ENCODE peak calls at places on chromosomes 16 and 17, in eight cellular contexts. L is NB4, W is HCT116, P is adrenal gland, I is lower leg skin, C is suprapubic skin, J is IMR-90, Y is esophagus squamous epithelium. D is an unnamed sample.

GRCh38 chr16:26668026-26668425 is 398.7 kb upstream of the C16orf82 start:
- DNase-seq in P (no peak), J (no peak), I (no peak), Y (no peak), C (no peak), W (no peak), L (no peak), D (no peak)

GRCh38 chr17:78315355-78316114 is 44.3 kb downstream of the SOCS3 start:
- DNase-seq in J (peak), P (peak), I (peak), W (peak), Y (no peak), C (peak), L (peak), D (peak)

GRCh38 chr16:23016372-23016771 is 132.9 kb downstream of the USP31 start:
- DNase-seq in J (no peak), P (no peak), W (no peak), Y (no peak), L (peak), I (no peak), C (no peak), D (no peak)

GRCh38 chr16:1745181-1745899 is 26.0 kb downstream of the NME3 start:
- DNase-seq in C (no peak), W (no peak), L (no peak), P (no peak), Y (no peak), J (peak), I (no peak), D (no peak)

GRCh38 chr17:67770539-67770938 is 52.8 kb downstream of the NOL11 start:
- DNase-seq in L (no peak), I (no peak), Y (no peak), C (no peak), W (no peak), J (no peak), P (no peak), D (no peak)

GRCh38 chr16:87707714-87708113 is 58.1 kb downstream of the KLHDC4 start:
- DNase-seq in J (no peak), P (no peak), I (no peak), W (no peak), L (no peak), C (no peak), Y (no peak), D (no peak)

GRCh38 chr16:50694206-50694605 is 800 bp downstream of the NOD2 start:
- DNase-seq in P (no peak), I (no peak), C (no peak), L (no peak), W (no peak), J (no peak), Y (no peak), D (no peak)

GRCh38 chr17:20074489-20074888 is 65.3 kb downstream of the SPECC1 start:
- DNase-seq in C (no peak), I (no peak), J (no peak), L (peak), W (no peak), Y (no peak), P (no peak), D (no peak)

GRCh38 chr17:82382933-82383255 is 11.3 kb downstream of the UTS2R start:
- DNase-seq in W (no peak), P (no peak), Y (no peak), J (no peak), C (no peak), I (no peak), L (no peak), D (peak)

GRCh38 chr17:17648762-17649161 is 32.5 kb upstream of the RAI1 start:
- DNase-seq in J (no peak), L (no peak), P (no peak), Y (no peak), I (no peak), C (no peak), W (no peak), D (peak)

GRCh38 chr17:42018339-42018738 is 1.1 kb upstream of the DNAJC7 start:
- DNase-seq in W (no peak), P (no peak), C (no peak), J (no peak), I (no peak), L (peak), Y (no peak), D (no peak)

GRCh38 chr17:76878568-76878967 is 10.4 kb downstream of the MGAT5B start:
- DNase-seq in L (no peak), Y (no peak), J (no peak), P (no peak), W (no peak), C (no peak), I (no peak), D (no peak)

GRCh38 chr17:2814049-2814448 is 17.8 kb downstream of the RAP1GAP2 start:
- DNase-seq in J (no peak), Y (no peak), P (no peak), I (no peak), L (no peak), C (no peak), W (no peak), D (no peak)

GRCh38 chr16:11355862-11356261 is 10.6 kb downstream of the RMI2 start:
- DNase-seq in P (no peak), L (no peak), C (no peak), I (no peak), J (no peak), W (no peak), Y (no peak), D (no peak)

GRCh38 chr17:74202879-74203432 is 522 bp upstream of the RPL38 start:
- DNase-seq in Y (no peak), I (no peak), J (no peak), P (no peak), L (no peak), C (no peak), W (no peak), D (no peak)

GRCh38 chr17:27545562-27546229 is 85.3 kb upstream of the LGALS9 start:
- DNase-seq in C (no peak), I (no peak), J (peak), Y (no peak), W (no peak), L (no peak), P (peak), D (no peak)

GRCh38 chr16:3171855-3172593 is 16.0 kb upstream of the OR1F1 start:
- DNase-seq in C (no peak), Y (no peak), I (no peak), L (peak), P (peak), W (no peak), J (peak), D (no peak)

GRCh38 chr16:9033125-9033830 is 58.2 kb upstream of the HAPSTR1 start:
- DNase-seq in Y (no peak), W (peak), L (peak), C (no peak), I (no peak), P (peak), J (peak), D (peak)

GRCh38 chr16:83098536-83098935 is 471.8 kb downstream of the CDH13 start:
- DNase-seq in Y (no peak), W (no peak), I (no peak), C (no peak), L (no peak), P (no peak), J (no peak), D (no peak)

DNA sequence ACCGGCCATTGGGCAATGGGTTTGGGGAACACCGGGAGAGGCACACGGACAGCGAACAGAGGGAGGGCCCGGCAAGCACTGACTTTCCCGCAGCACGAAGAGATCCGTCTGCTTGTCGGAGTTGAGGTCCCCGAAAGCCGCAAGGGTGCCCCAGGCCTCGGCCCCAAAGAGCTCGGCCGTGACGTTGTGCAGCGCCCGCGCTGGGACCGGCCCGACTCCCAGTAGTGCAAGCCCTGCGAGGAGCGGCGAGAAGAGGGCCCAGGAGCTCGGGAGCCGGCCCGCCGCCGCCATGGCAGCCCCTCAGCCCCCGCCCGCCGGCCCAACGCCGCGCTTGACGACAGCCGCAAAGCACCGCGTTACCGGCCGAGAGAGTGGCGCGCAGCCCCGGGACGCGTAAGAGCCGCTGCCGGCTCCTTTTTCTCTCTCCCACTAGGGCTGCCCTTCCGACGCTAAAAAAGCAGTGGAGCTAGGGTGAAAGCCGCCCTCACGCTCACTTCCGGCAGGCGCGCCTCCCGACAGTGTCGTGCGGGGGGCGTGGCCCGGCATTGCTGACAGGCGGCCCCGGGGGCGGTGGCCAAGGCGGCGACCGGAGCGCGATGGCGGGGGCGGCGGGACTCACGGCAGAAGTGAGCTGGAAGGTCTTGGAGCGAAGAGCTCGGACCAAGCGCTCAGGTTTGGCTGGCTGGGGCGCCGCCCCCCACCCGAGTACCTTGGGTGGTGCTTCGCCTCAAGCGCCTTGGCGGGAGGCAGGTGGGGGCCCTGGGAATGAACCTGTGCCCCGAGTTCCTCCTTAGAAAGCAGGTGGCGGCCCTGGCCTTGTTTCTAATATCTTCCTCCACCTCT is at the start of the genes ITFG1 and PHKB:
- DNase-seq in I (peak), P (peak), L (peak), J (peak), C (peak), W (peak), Y (peak), D (peak)
- TF ChIP-seq CTCF in I (no peak), P (no peak), L (no peak), J (peak), C (no peak), W (no peak), Y (no peak), D (peak)

GRCh38 chr17:31572341-31572740 is 180.9 kb downstream of the RAB11FIP4 start:
- DNase-seq in L (no peak), P (no peak), W (no peak), I (no peak), C (no peak), Y (no peak), J (no peak), D (no peak)

GRCh38 chr17:31570231-31570630 is 178.8 kb downstream of the RAB11FIP4 start:
- DNase-seq in C (no peak), L (no peak), I (no peak), W (no peak), P (no peak), Y (no peak), J (no peak), D (no peak)

GRCh38 chr17:31573047-31573446 is 181.6 kb downstream of the RAB11FIP4 start:
- DNase-seq in W (no peak), C (no peak), I (no peak), Y (no peak), L (no peak), J (no peak), P (no peak), D (no peak)

GRCh38 chr17:31573861-31574260 is 182.4 kb downstream of the RAB11FIP4 start:
- DNase-seq in I (no peak), Y (no peak), W (no peak), J (no peak), P (no peak), L (no peak), C (no peak), D (no peak)

DNA sequence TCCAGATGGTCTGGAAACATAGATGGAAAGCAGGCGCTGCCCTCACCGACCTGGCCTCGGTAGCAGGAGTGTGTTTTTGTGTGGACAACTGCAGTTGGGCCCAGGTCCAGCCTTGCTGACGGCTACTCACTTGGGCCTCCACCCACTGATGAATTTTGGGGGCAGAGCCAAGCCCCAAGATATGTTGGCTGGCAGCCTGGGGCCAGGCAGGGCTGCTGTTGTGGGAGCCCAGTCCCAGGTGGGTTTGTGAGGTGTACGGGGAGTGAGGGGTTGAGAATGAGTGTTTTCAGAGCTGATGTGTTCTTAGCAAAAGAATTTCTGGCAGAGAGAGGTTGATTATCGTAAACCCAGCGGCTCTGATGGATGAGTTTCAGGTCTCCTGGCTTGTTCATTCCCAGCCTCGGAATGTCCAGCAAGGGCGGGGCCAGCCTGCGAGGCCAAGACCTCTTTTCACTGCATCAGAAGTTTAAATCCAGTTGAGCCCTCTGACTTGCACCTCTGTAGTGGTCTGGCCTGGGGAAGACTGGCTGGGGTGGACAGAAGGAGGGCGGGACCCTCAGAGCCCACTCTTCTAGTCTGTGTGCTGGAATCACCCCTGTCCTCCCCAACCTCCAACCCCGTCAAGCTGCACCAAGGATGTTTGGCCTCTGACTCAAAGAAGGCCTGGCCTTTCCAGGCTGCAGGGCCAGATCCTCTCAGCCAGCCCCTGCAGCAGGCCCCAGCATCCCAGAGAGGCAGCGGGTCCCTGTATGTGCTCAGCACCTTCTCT is 179.8 kb downstream of the RAB11FIP4 start:
- DNase-seq in J (peak), Y (no peak), C (no peak), L (no peak), I (no peak), W (no peak), P (peak), D (peak)
- TF ChIP-seq POLR2A in J (peak), Y (no peak), C (no peak), L (no peak), I (no peak), W (no peak), P (no peak), D (no peak)

GRCh38 chr17:28906276-28907051 is 3.6 kb upstream of the DHRS13 start:
- DNase-seq in W (no peak), C (no peak), Y (no peak), J (no peak), P (no peak), I (no peak), L (no peak), D (no peak)

GRCh38 chr17:28907709-28908475 is 5.0 kb upstream of the DHRS13 start:
- DNase-seq in C (no peak), W (no peak), Y (no peak), I (no peak), P (no peak), L (no peak), J (peak), D (no peak)

GRCh38 chr17:28907052-28907438 is 4.2 kb upstream of the DHRS13 start:
- DNase-seq in J (no peak), P (no peak), L (no peak), Y (no peak), W (no peak), I (no peak), C (no peak), D (no peak)

GRCh38 chr17:28910534-28910933 is 7.7 kb upstream of the DHRS13 start:
- DNase-seq in W (no peak), J (no peak), L (no peak), C (no peak), Y (no peak), P (no peak), I (no peak), D (no peak)

DNA sequence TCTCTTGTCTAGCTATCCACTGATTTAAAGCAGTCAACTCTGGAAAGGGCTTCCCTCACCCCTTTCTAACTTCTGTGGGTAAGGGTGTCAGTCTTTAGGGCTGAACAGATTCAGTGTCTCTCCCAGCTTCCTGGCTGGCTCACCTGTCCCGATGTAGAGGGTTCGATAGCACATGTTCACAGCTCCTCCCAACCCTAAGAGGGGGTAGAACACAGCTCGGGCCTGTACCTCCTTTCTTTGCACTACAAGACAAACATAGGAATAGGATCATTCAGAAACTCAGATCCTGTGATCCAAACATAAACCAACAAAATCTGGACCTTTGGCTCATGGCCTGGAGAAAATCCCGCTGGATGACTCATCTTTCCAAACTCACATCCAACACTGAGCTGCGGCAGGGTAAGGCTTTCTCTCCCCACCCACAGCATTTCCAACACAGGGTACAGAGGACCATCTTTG is 5.8 kb upstream of the DHRS13 start:
- DNase-seq in Y (no peak), P (peak), C (no peak), L (no peak), J (peak), W (no peak), I (peak), D (peak)
- TF ChIP-seq CTCF in Y (no peak), P (no peak), C (no peak), L (no peak), J (no peak), W (no peak), I (no peak), D (no peak)

DNA sequence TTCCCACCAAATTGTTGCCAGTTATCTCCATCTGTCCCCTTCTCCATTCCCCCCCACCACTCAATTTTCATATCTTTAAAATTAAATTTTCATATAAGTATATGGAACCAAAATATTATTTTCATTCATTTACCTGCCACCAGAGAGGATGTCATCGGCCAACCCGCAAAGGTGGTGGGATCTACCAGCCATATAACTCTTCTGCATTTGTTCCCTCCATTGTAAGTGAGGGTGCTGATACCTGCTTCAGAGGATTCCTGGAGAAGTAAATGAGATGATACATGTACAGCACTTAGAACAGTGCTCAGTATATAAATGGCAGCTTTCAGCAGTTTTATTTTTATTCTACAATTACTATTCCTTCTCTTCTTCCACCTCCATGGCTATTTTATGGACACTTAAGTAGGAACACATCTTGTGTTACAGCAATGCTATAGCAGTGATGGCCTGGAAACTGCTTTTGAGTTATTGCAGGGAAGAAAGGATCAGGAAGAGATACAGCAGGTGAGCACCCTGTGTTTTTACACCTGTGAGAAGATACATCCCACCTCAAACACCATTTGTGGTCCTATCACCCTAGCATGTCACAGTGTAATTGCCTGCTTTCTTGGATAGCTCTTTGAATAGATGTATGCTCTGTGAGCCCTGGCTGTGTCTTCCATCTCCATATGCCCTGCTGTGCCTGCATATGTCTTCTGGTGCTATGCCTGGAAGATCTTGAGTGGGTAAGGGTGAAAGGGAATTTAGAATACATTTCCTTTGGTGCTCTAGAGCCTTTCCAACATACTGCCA is 15.2 kb downstream of the HLF start:
- DNase-seq in I (no peak), C (no peak), P (no peak), L (no peak), J (no peak), W (no peak), Y (no peak), D (no peak)
- TF ChIP-seq POLR2A in I (no peak), C (no peak), P (no peak), L (no peak), J (no peak), W (no peak), Y (no peak), D (no peak)

GRCh38 chr16:47132310-47132709 is 11.4 kb downstream of the NETO2 start:
- DNase-seq in L (no peak), W (no peak), J (peak), I (no peak), C (no peak), Y (no peak), P (no peak), D (no peak)
- TF ChIP-seq CTCF in L (no peak), W (peak), J (no peak), I (no peak), C (no peak), Y (no peak), P (no peak), D (no peak)

DNA sequence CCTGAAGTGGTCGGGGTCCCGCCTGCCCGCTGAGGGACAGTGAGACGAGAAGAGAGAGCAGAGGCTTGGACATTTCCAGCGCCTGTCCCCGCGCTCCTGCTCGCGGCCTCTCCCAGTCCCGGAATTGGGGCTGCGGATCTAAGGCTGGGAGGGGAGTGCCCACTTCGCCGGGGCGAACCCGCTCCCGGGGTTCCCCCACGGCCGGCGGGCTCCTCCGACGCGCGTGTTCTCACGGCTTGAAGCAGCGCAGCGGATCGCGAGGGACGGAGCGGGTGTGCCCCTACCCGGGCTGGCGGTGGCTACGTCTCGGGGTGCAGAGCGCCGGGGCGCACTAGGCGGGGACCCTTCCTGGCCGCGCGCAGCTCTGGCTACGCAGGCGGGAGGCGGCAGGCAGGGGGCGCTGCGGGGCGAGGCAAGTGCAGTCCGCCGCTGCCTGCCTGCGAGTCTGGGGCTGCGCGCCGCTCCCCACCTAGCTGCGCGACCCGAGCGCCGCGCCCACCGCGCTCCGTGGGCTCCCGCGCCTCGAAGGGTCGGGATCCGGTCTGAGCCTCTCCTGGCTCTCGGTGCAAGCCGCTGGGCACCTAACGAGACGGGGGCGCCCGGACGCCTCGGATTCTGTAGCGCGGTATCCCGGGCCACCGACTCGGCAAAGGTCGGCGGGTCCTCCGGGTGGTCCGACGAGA is 1.2 kb downstream of the NGFR start:
- DNase-seq in J (peak), P (peak), I (peak), Y (no peak), L (peak), C (peak), W (no peak), D (peak)
- TF ChIP-seq POLR2A in J (no peak), P (no peak), I (no peak), Y (no peak), L (no peak), C (no peak), W (no peak), D (no peak)

GRCh38 chr17:9361572-9361955 is 214.1 kb downstream of the STX8 start:
- DNase-seq in J (no peak), C (no peak), Y (no peak), W (no peak), L (no peak), I (no peak), P (no peak), D (no peak)
- TF ChIP-seq CTCF in J (no peak), C (no peak), Y (no peak), W (no peak), L (no peak), I (no peak), P (no peak), D (no peak)